ENCODE peak calls at places on chromosomes 12 and 14, in four cellular contexts. Q is astrocyte, M is PC-3, T is ovary. N is an unnamed sample.

GRCh38 chr12:94027561-94027960 is 120.8 kb upstream of the PLXNC1 start:
- DNase-seq in M (no peak), T (no peak), Q (no peak), N (no peak)

GRCh38 chr12:24705741-24706358 is 243.1 kb downstream of the BCAT1 start:
- DNase-seq in M (no peak), T (no peak), Q (peak; percentile 43), N (no peak)

GRCh38 chr12:92574046-92574783 is 128.6 kb upstream of the PLEKHG7 start:
- DNase-seq in M (peak; percentile 69), Q (peak; percentile 22), T (no peak), N (peak; percentile 59)

GRCh38 chr12:6074979-6075585 is 49.4 kb downstream of the VWF start:
- DNase-seq in Q (no peak), M (no peak), T (no peak), N (no peak)

GRCh38 chr14:68692216-68692615 is 100.7 kb downstream of the ZFP36L1 start:
- DNase-seq in M (no peak), T (no peak), Q (no peak), N (no peak)

GRCh38 chr12:115402443-115403170 is 718.6 kb upstream of the TBX3 start:
- DNase-seq in T (no peak), Q (peak; percentile 12), M (no peak), N (no peak)

GRCh38 chr14:31244626-31245025 is 37.0 kb upstream of the HECTD1 start:
- DNase-seq in Q (no peak), T (no peak), M (no peak), N (no peak)

GRCh38 chr14:39265032-39265431 is 31.3 kb downstream of the MIA2 start:
- DNase-seq in M (peak; percentile 37), T (no peak), Q (peak; percentile 47), N (peak; percentile 54)

GRCh38 chr14:104294628-104294982 is 156.2 kb downstream of the KIF26A start:
- DNase-seq in Q (no peak), T (peak; percentile 20), M (no peak), N (no peak)

GRCh38 chr14:66624319-66624937 is 116.5 kb downstream of the GPHN start:
- DNase-seq in T (peak; percentile 35), Q (peak; percentile 36), M (peak; percentile 77), N (peak; percentile 48)

GRCh38 chr14:20934148-20934762 is 21.0 kb upstream of the RNASE2 start:
- DNase-seq in M (peak; percentile 9), T (no peak), Q (no peak), N (peak; percentile 4)

GRCh38 chr12:123801573-123802178 is 39.6 kb downstream of the DNAH10 start:
- DNase-seq in T (no peak), Q (peak; percentile 5), M (peak; percentile 72), N (peak; percentile 55)

DNA sequence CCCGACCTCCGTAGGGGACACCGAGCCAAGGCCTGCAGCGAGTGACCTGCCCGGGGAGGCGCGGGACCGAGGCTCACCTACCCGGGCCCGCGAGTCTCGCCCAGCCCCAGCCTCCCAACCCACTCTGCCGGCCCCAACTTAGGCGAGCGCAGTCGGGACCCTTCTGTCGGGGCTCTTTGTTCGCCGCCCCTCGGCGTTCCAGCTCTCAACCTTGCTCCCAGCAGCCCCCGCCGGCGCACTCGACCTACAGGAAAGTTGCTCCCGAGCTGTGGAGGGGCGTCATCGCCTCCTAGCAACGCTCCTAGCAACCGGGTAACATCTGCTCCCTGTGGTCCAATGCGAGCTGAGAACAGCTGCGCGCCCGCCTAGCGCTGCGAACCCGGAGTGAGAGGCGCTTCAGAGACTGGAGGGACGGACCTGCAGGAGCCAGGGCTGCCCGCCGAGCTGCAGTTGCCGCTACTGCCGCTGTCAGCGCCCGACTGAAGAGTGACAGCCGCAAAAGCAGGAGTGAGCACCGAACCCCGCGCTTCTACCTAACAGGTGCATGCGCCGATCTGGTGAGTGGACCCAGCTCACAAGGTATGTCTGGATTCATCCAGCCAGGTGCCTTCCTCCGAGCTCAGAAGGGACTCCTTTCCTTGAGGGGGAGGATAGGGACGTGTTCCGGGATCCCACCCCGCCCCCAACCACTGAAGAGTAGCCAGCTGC is 354.9 kb downstream of the SNAPC1 start:
- DNase-seq in Q (peak; percentile 60), M (no peak), T (peak; percentile 47), N (peak; percentile 37)
- TF ChIP-seq CTCF in Q (peak; percentile 34), M (no peak), T (no peak), N (peak; percentile 55)

DNA sequence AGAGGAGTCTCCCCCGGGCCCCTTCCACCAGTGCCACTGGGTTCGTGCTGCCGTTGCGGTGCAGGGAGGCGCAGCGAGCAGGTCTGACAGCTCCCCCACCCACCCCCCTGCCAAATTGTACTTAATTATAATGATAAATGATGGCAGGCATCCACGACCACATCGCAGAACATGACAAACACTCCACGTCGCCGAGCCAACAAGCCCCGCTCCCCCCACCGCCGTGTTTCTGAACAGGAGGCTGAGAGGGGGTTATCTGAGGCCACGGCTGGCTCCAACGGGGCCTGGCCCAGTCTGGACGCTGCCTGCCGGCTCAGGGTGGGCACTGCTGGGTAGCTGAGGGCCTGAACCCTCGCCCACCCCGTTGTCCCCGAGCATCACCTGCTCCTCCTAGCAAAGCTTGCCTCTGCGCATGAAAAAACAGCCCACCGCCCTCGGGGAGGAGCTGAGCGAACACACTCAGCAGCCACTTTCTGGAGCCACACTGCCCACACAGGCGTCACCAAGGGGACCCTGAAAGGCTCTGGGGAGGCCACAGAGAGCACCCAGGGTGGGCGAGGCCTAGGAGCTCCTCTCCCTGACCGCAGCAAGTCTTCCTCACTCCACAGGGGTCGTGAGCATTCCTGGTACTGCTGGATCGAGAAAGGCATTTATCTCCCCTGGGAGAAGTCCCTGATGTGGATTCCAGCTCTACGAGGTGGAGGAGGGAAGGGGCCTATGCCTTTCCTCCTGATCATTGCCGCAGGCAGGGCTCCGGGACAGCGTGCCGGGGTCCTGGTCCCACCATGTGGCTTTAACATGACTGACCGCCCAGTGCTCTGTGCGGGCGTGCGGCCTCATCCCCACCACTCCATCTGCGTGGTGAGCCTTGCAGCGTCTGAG is 35.4 kb upstream of the DIO3 start:
- DNase-seq in Q (no peak), M (no peak), T (no peak), N (no peak)
- H3K27me3 ChIP-seq in Q (no peaks in the 10 kb centered on the region), M (no peaks in the 10 kb centered on the region), T (no peaks in the 10 kb centered on the region), N (peaks cover 3% of the 10 kb centered on the region)

DNA sequence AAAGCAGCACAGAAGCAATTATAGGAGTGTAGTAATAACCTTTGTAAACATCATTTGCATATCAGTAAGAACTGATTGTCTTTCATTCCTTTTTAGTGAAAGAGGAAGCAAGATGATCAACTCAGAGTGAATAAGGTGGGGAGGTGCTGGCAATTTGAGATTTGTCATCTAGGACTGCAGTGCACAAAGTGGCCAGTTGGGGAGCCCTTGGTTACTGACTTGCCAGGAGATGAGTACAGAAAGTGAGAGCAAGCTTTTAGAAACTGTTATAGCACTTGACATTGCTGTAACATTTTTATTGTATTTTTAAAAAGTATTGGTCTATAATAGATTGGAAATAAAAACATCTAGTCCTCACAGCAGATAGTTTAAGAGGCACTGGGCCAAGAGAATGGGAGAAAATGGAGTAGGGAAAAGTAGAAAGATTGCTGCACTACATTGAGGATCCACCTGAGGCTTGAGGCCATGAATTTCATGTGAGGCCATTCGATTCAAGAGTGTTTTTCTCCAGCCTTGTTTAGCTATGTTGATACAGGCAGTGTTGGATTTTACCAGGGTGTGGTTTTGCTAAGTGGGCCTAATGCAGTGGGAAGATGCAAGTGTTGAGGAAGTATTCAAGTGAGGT is 98.2 kb downstream of the SNAPC1 start:
- DNase-seq in T (no peak), Q (peak; percentile 14), M (peak; percentile 85), N (peak; percentile 54)
- TF ChIP-seq CTCF in T (no peak), Q (peak; percentile 74), M (peak; percentile 95), N (peak; percentile 82)

GRCh38 chr12:53954694-53955035 is at the start of gene HOXC12:
- DNase-seq in T (no peak), Q (no peak), M (no peak), N (no peak)
- H3K27me3 ChIP-seq in T (peaks cover 14% of the 10 kb centered on the region), Q (peaks cover 92% of the 10 kb centered on the region), M (no peaks in the 10 kb centered on the region), N (peaks cover 86% of the 10 kb centered on the region)

GRCh38 chr12:66269757-66270383 is 32.4 kb upstream of the HELB start:
- DNase-seq in Q (peak; percentile 44), M (peak; percentile 68), T (no peak), N (peak; percentile 58)
- TF ChIP-seq CTCF in Q (peak; percentile 76), M (peak; percentile 83), T (no peak), N (peak; percentile 55)

GRCh38 chr12:26128180-26128579 is 3.3 kb upstream of the BHLHE41 start:
- DNase-seq in M (peak; percentile 48), T (no peak), Q (no peak), N (no peak)

GRCh38 chr12:26133508-26133907 is 8.7 kb upstream of the BHLHE41 start:
- DNase-seq in T (no peak), M (no peak), Q (no peak), N (peak; percentile 29)

GRCh38 chr12:26134540-26134939 is 9.7 kb upstream of the BHLHE41 start:
- DNase-seq in Q (no peak), M (no peak), T (no peak), N (no peak)

GRCh38 chr12:26127404-26127803 is 2.6 kb upstream of the BHLHE41 start:
- DNase-seq in Q (no peak), M (peak; percentile 26), T (no peak), N (no peak)

DNA sequence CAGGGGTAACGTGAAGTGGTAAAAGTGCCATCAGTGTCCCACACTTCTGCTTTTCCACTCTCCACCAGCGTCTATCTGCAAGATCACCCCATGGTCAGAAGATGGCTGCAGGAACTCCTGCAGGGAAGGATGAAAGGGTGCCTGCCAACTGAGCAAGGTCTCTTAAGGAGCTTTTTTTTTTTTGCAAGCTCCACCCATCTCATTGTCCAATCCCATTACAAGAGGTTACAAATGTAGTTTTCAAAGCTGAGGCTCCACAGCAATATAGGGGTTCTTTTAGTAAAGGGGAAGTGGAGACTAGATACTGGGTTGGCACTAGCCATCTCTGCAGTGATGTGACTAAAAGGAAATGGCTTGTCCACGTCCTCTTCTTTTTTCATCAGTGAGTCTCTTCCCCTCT is 5.9 kb upstream of the BHLHE41 start:
- DNase-seq in Q (no peak), T (no peak), M (no peak), N (no peak)
- H3K27me3 ChIP-seq in Q (peaks cover 3% of the 10 kb centered on the region), T (no peaks in the 10 kb centered on the region), M (no peaks in the 10 kb centered on the region), N (peaks cover 10% of the 10 kb centered on the region)

GRCh38 chr14:79248771-79249170 is 962.5 kb downstream of the DIO2 start:
- DNase-seq in T (no peak), Q (no peak), M (no peak), N (no peak)

GRCh38 chr14:79254069-79254775 is 957.1 kb downstream of the DIO2 start:
- DNase-seq in T (no peak), M (no peak), Q (peak; percentile 67), N (no peak)

GRCh38 chr14:79253576-79253975 is 957.7 kb downstream of the DIO2 start:
- DNase-seq in T (no peak), Q (no peak), M (no peak), N (no peak)

GRCh38 chr14:79248131-79248530 is 963.2 kb downstream of the DIO2 start:
- DNase-seq in M (no peak), Q (peak; percentile 8), T (no peak), N (no peak)

GRCh38 chr14:79251278-79251677 is 960.0 kb downstream of the DIO2 start:
- DNase-seq in T (no peak), M (no peak), Q (no peak), N (no peak)
- TF ChIP-seq CTCF in T (no peak), M (no peak), Q (no peak), N (no peak)

GRCh38 chr14:100615736-100616695 is 28.8 kb upstream of the BEGAIN start:
- DNase-seq in T (peak; percentile 8), M (no peak), Q (no peak), N (no peak)
- H3K27me3 ChIP-seq in T (no peaks in the 10 kb centered on the region), M (peaks cover 30% of the 10 kb centered on the region), Q (peaks cover 26% of the 10 kb centered on the region), N (peaks cover 10% of the 10 kb centered on the region)

GRCh38 chr14:37545174-37545573 is 49.9 kb downstream of the FOXA1 start:
- DNase-seq in Q (no peak), M (no peak), T (no peak), N (peak; percentile 44)
- TF ChIP-seq CTCF in Q (no peak), M (peak; percentile 44), T (no peak), N (no peak)